ENCODE peak calls at places on chromosomes 4 and X, in eight cellular contexts. F, S, L, O, X, T, I and W are unnamed samples.

GRCh38 chr4:109592367-109592766 is 32.3 kb downstream of the MCUB start:
- DNase-seq in F (no peak), S (no peak), L (no peak), O (no peak), X (no peak), T (no peak), I (no peak), W (no peak)

GRCh38 chr4:20249333-20249732 is 2.4 kb upstream of the SLIT2 start:
- DNase-seq in F (peak), S (no peak), L (peak), O (peak), X (no peak), T (no peak), I (no peak), W (no peak)

GRCh38 chr4:8860096-8860891 is 11.3 kb downstream of the HMX1 start:
- DNase-seq in F (no peak), S (peak), L (no peak), O (no peak), X (no peak), T (no peak), I (no peak), W (no peak)

GRCh38 chrX:107429090-107429489 is 20.4 kb upstream of the FRMPD3 start:
- DNase-seq in F (peak), S (no peak), L (no peak), O (no peak), X (peak), T (no peak), I (no peak), W (no peak)

GRCh38 chr4:140085062-140085622 is 68.8 kb downstream of the MAML3 start:
- DNase-seq in F (no peak), S (no peak), L (no peak), O (no peak), X (no peak), T (no peak), I (no peak), W (no peak)

GRCh38 chrX:85052636-85053343 is 49.1 kb downstream of the APOOL start:
- DNase-seq in F (peak), S (no peak), L (peak), O (peak), X (no peak), T (no peak), I (no peak), W (no peak)

GRCh38 chrX:74023203-74023602 is 280.8 kb upstream of the ZCCHC13 start:
- DNase-seq in F (no peak), S (no peak), L (no peak), O (no peak), X (no peak), T (no peak), I (no peak), W (no peak)

GRCh38 chr4:68324509-68325262 is 25.2 kb downstream of the YTHDC1 start:
- DNase-seq in F (no peak), S (no peak), L (no peak), O (no peak), X (no peak), T (no peak), I (no peak), W (no peak)

GRCh38 chr4:123892997-123893745 is 496.6 kb downstream of the SPRY1 start:
- DNase-seq in F (peak), S (no peak), L (peak), O (peak), X (no peak), T (no peak), I (no peak), W (no peak)

GRCh38 chr4:168629561-168629960 is 132.7 kb downstream of the PALLD start:
- DNase-seq in F (no peak), S (no peak), L (no peak), O (no peak), X (no peak), T (no peak), I (no peak), W (no peak)

GRCh38 chr4:107366016-107366415 is 329.9 kb upstream of the DKK2 start:
- DNase-seq in F (no peak), S (no peak), L (no peak), O (peak), X (no peak), T (no peak), I (no peak), W (no peak)

GRCh38 chrX:44016906-44017305 is 43.7 kb upstream of the NDP start:
- DNase-seq in F (no peak), S (no peak), L (no peak), O (no peak), X (no peak), T (no peak), I (no peak), W (no peak)